ENCODE peak calls at places on chromosome 16, in nine cellular contexts. S, D, L, H, P, E, Y, N and I are unnamed samples.

GRCh38 chr16:86681440-86681838 is 103.1 kb downstream of the FOXL1 start:
- DNase-seq in S (no peak), D (no peak), L (no peak), H (no peak), P (no peak), E (no peak), Y (no peak), N (no peak), I (peak)

GRCh38 chr16:86495357-86495701 is 15.0 kb upstream of the FOXF1 start:
- DNase-seq in S (no peak), D (no peak), L (no peak), H (no peak), P (no peak), E (no peak), Y (no peak), N (no peak), I (no peak)

GRCh38 chr16:70686376-70687171 is 721 bp upstream of the MTSS2 start:
- DNase-seq in S (no peak), D (no peak), L (no peak), H (no peak), P (no peak), E (no peak), Y (no peak), N (no peak), I (no peak)

GRCh38 chr16:55480228-55480655 is 1.2 kb downstream of the MMP2 start:
- DNase-seq in S (peak), D (peak), L (no peak), H (peak), P (no peak), E (peak), Y (no peak), N (no peak), I (peak)

GRCh38 chr16:67161595-67162058 is 1.9 kb downstream of the FBXL8 start:
- DNase-seq in S (peak), D (peak), L (no peak), H (no peak), P (no peak), E (no peak), Y (no peak), N (no peak), I (no peak)

GRCh38 chr16:85401370-85401916 is 211.7 kb upstream of the GSE1 start:
- DNase-seq in S (peak), D (no peak), L (no peak), H (no peak), P (no peak), E (no peak), Y (no peak), N (no peak), I (no peak)

GRCh38 chr16:17417740-17418139 is 53.0 kb downstream of the XYLT1 start:
- DNase-seq in S (no peak), D (no peak), L (no peak), H (no peak), P (no peak), E (no peak), Y (no peak), N (no peak), I (no peak)

GRCh38 chr16:70395345-70395901 is 43.5 kb downstream of the ST3GAL2 start:
- DNase-seq in S (peak), D (peak), L (peak), H (peak), P (no peak), E (peak), Y (peak), N (no peak), I (peak)

GRCh38 chr16:79436885-79437284 is 163.7 kb downstream of the MAF start:
- DNase-seq in S (no peak), D (no peak), L (no peak), H (no peak), P (no peak), E (no peak), Y (no peak), N (no peak), I (no peak)

GRCh38 chr16:8929086-8929748 is 34.5 kb downstream of the USP7 start:
- DNase-seq in S (no peak), D (no peak), L (no peak), H (no peak), P (no peak), E (no peak), Y (no peak), N (no peak), I (no peak)

GRCh38 chr16:75621170-75621477 is 2.0 kb downstream of the ADAT1 start:
- DNase-seq in S (no peak), D (peak), L (no peak), H (peak), P (no peak), E (no peak), Y (peak), N (no peak), I (no peak)

GRCh38 chr16:48408688-48409087 is 23.5 kb upstream of the SIAH1 start:
- DNase-seq in S (no peak), D (peak), L (no peak), H (no peak), P (no peak), E (peak), Y (no peak), N (no peak), I (peak)

GRCh38 chr16:53629607-53630312 is 73.9 kb downstream of the RPGRIP1L start:
- DNase-seq in S (no peak), D (no peak), L (no peak), H (no peak), P (no peak), E (peak), Y (no peak), N (no peak), I (no peak)

GRCh38 chr16:11662582-11662981 is 5.7 kb upstream of the SNN start:
- DNase-seq in S (no peak), D (no peak), L (no peak), H (no peak), P (no peak), E (no peak), Y (no peak), N (no peak), I (no peak)

GRCh38 chr16:77767211-77767610 is 21.2 kb upstream of the VAT1L start:
- DNase-seq in S (no peak), D (no peak), L (no peak), H (no peak), P (no peak), E (no peak), Y (no peak), N (no peak), I (no peak)

GRCh38 chr16:54180421-54181359 is 105.9 kb downstream of the IRX3 start:
- DNase-seq in S (no peak), D (no peak), L (no peak), H (no peak), P (no peak), E (no peak), Y (no peak), N (no peak), I (no peak)

GRCh38 chr16:83682126-83682857 is 125.5 kb upstream of the HSBP1 start:
- DNase-seq in S (no peak), D (no peak), L (no peak), H (no peak), P (no peak), E (no peak), Y (no peak), N (no peak), I (no peak)

GRCh38 chr16:68351463-68351862 is 40.6 kb downstream of the PRMT7 start:
- DNase-seq in S (peak), D (no peak), L (no peak), H (no peak), P (no peak), E (no peak), Y (no peak), N (no peak), I (no peak)

GRCh38 chr16:68351991-68352431 is 41.2 kb downstream of the PRMT7 start:
- DNase-seq in S (no peak), D (peak), L (no peak), H (peak), P (no peak), E (peak), Y (no peak), N (no peak), I (no peak)

GRCh38 chr16:68348645-68349445 is 38.0 kb downstream of the PRMT7 start:
- DNase-seq in S (peak), D (no peak), L (no peak), H (no peak), P (no peak), E (no peak), Y (no peak), N (no peak), I (no peak)

GRCh38 chr16:68350951-68351350 is 40.1 kb downstream of the PRMT7 start:
- DNase-seq in S (peak), D (no peak), L (no peak), H (no peak), P (no peak), E (no peak), Y (no peak), N (no peak), I (no peak)

GRCh38 chr16:68349838-68350410 is 39.1 kb downstream of the PRMT7 start:
- DNase-seq in S (no peak), D (no peak), L (no peak), H (no peak), P (no peak), E (no peak), Y (no peak), N (no peak), I (no peak)
- TF ChIP-seq CTCF in S (no peak), D (no peak), L (no peak), H (no peak), P (no peak), E (no peak), Y (no peak), N (no peak), I (no peak)

GRCh38 chr16:88102597-88102996 is 151.4 kb downstream of the BANP start:
- DNase-seq in S (no peak), D (no peak), L (no peak), H (no peak), P (no peak), E (no peak), Y (no peak), N (no peak), I (no peak)

GRCh38 chr16:88099563-88099890 is 148.3 kb downstream of the BANP start:
- DNase-seq in S (no peak), D (no peak), L (no peak), H (no peak), P (no peak), E (no peak), Y (no peak), N (no peak), I (no peak)

GRCh38 chr16:88103011-88103410 is 151.8 kb downstream of the BANP start:
- DNase-seq in S (no peak), D (no peak), L (no peak), H (no peak), P (no peak), E (no peak), Y (no peak), N (no peak), I (no peak)

GRCh38 chr16:88108762-88109161 is 157.5 kb downstream of the BANP start:
- DNase-seq in S (no peak), D (no peak), L (no peak), H (no peak), P (no peak), E (no peak), Y (no peak), N (no peak), I (no peak)

GRCh38 chr16:88103581-88104188 is 152.5 kb downstream of the BANP start:
- DNase-seq in S (no peak), D (no peak), L (no peak), H (no peak), P (no peak), E (no peak), Y (no peak), N (no peak), I (no peak)
- H3K27ac ChIP-seq in S (no peak), D (no peak), L (no peak), H (no peak), P (no peak), E (no peak), Y (no peak), N (no peak), I (no peak)

GRCh38 chr16:81524382-81524781 is 79.8 kb downstream of the CMIP start:
- DNase-seq in S (peak), D (no peak), L (peak), H (no peak), P (no peak), E (no peak), Y (no peak), N (no peak), I (no peak)

GRCh38 chr16:81526199-81526598 is 81.6 kb downstream of the CMIP start:
- DNase-seq in S (no peak), D (no peak), L (no peak), H (no peak), P (no peak), E (no peak), Y (no peak), N (no peak), I (no peak)

GRCh38 chr16:81527477-81528178 is 83.0 kb downstream of the CMIP start:
- DNase-seq in S (no peak), D (peak), L (no peak), H (no peak), P (no peak), E (no peak), Y (no peak), N (no peak), I (no peak)

GRCh38 chr16:81528258-81528657 is 83.7 kb downstream of the CMIP start:
- DNase-seq in S (no peak), D (no peak), L (no peak), H (no peak), P (no peak), E (no peak), Y (no peak), N (no peak), I (no peak)

GRCh38 chr16:81526935-81527334 is 82.3 kb downstream of the CMIP start:
- DNase-seq in S (peak), D (no peak), L (no peak), H (peak), P (no peak), E (no peak), Y (no peak), N (no peak), I (peak)
- H3K4me3 ChIP-seq in S (no peak), D (no peak), L (no peak), H (no peak), P (no peak), E (no peak), Y (no peak), N (no peak), I (no peak)

DNA sequence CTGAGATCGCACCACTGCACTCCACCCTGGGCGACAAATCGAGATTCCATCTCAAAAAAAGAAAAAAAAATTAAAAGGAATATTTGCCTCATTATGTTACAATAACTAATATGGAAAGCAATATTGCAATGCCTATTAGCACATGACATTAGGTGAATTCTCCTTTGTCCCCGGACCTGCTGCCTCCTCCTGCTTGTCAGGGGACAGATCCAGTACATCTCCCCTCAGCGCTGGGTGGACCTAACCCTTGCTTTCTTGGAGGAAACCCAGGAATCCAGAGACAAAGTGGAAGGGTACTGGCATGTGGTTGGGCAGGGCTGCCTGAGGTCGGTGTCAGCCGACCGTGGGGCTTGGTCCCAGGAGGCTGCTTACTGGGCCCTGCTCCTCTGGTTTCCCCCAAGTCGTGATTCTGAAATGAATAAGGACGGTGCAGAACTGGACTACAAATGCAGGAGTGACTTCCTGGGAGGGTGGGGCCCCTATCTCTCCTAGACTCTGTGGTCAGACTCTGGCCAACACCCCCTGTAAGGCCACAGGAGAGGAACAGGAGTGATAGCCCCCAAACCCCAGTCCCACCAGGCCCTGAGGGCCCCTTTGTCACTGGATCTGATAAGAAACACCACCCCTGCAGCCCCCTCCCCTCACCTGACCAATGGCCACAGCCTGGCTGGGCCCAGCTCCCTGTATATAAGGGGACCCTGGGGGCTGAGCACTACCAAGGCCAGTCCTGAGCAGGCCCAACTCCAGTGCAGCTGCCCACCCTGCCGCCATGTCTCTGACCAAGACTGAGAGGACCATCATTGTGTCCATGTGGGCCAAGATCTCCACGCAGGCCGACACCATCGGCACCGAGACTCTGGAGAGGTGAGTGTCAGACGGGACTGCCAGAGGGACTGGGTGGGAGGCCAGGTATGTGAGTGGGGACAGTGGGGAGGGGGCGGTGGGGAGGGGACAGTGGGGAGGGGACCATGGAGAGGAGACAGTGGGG is at the start of gene HBZ:
- DNase-seq in S (no peak), D (no peak), L (no peak), H (no peak), P (no peak), E (no peak), Y (no peak), N (no peak), I (no peak)
- TF ChIP-seq CTCF in S (no peak), D (no peak), L (no peak), H (no peak), P (no peak), E (no peak), Y (no peak), N (no peak), I (no peak)